ENCODE peak calls at places on chromosomes 1 and 21, in ten cellular contexts. A is iPS DF 19.7, Y is NCI-H69, B is iPS-NIHi11, L is aorta, N is NCI-H748 treated with DMSO at 0.1 percent for 48 hours, T is fibroblast of pulmonary artery, R is osteocyte, C is NCI-H345, Q is testis. Z is an unnamed sample.

GRCh38 chr1:227918083-227918700 is 29.5 kb downstream of the WNT9A start:
- DNase-seq in B (no peak), T (no peak), Y (no peak), A (no peak), L (no peak), N (no peak), C (no peak), R (no peak), Q (no peak), Z (no peak)

GRCh38 chr1:56302878-56303277 is 276.5 kb downstream of the PLPP3 start:
- DNase-seq in T (no peak), Y (no peak), N (no peak), R (no peak), C (no peak), Q (no peak), B (no peak), L (no peak), A (no peak), Z (no peak)

GRCh38 chr1:66752000-66752592 is at the start of gene DYNLT5:
- DNase-seq in B (peak), Y (no peak), Q (peak), A (peak), L (peak), N (no peak), R (peak), C (no peak), T (peak), Z (peak)

GRCh38 chr1:160169553-160170399 is 18.4 kb downstream of the ATP1A4 start:
- DNase-seq in L (no peak), R (no peak), C (peak), Y (peak), A (peak), T (no peak), Q (no peak), N (peak), B (peak), Z (peak)

GRCh38 chr1:3730556-3731247 is 21.5 kb upstream of the CCDC27 start:
- DNase-seq in T (no peak), C (no peak), Y (no peak), B (no peak), N (no peak), R (no peak), L (no peak), Q (no peak), A (no peak), Z (no peak)

GRCh38 chr1:53792751-53793150 is 45.3 kb downstream of the NDC1 start:
- DNase-seq in L (no peak), R (no peak), N (no peak), A (no peak), C (no peak), Q (no peak), T (no peak), B (no peak), Y (no peak), Z (no peak)

GRCh38 chr1:243287652-243288051 is 31.8 kb downstream of the SDCCAG8 start:
- DNase-seq in T (peak), A (no peak), R (no peak), N (no peak), B (no peak), Y (no peak), Q (no peak), C (no peak), L (no peak), Z (no peak)

GRCh38 chr1:241219449-241219848 is 137.6 kb downstream of the RGS7 start:
- DNase-seq in R (no peak), L (no peak), C (no peak), T (no peak), Y (no peak), Q (no peak), A (no peak), N (no peak), B (no peak), Z (no peak)

GRCh38 chr21:44466996-44467858 is 11.9 kb downstream of the LRRC3 start:
- DNase-seq in B (no peak), Q (no peak), Y (no peak), C (no peak), R (no peak), L (no peak), A (no peak), N (no peak), T (no peak), Z (no peak)

GRCh38 chr1:117613969-117614865 is 8.4 kb downstream of the TENT5C start:
- DNase-seq in N (no peak), C (no peak), R (no peak), A (no peak), L (no peak), Q (no peak), B (no peak), Y (no peak), T (no peak), Z (peak)

GRCh38 chr1:68916227-68916853 is 419.5 kb upstream of the DEPDC1 start:
- DNase-seq in L (no peak), N (no peak), T (peak), Y (peak), Q (peak), R (no peak), C (peak), B (peak), A (no peak), Z (no peak)

GRCh38 chr1:83931658-83932253 is 67.2 kb downstream of the TTLL7 start:
- DNase-seq in A (no peak), Q (peak), T (peak), Y (peak), N (peak), L (no peak), C (peak), B (peak), R (no peak), Z (no peak)

GRCh38 chr1:25784575-25785051 is 15.4 kb upstream of the SELENON start:
- DNase-seq in Q (no peak), A (no peak), N (no peak), L (no peak), Y (peak), C (no peak), T (no peak), B (no peak), R (no peak), Z (no peak)

GRCh38 chr1:182677393-182678098 is 6.8 kb downstream of the RGS8 start:
- DNase-seq in Q (no peak), B (no peak), R (no peak), Y (peak), C (no peak), A (no peak), L (no peak), N (no peak), T (no peak), Z (no peak)

GRCh38 chr1:183385746-183386145 is 32.4 kb downstream of the NMNAT2 start:
- DNase-seq in A (no peak), Q (no peak), Y (peak), T (no peak), L (no peak), C (no peak), B (no peak), R (no peak), N (no peak), Z (no peak)

GRCh38 chr1:31771891-31772668 is 7.9 kb upstream of the ADGRB2 start:
- DNase-seq in T (no peak), B (no peak), N (no peak), Y (no peak), R (no peak), Q (no peak), A (no peak), L (no peak), C (no peak), Z (no peak)

GRCh38 chr21:46397211-46397905 is 61.3 kb upstream of the DIP2A start:
- DNase-seq in T (no peak), C (no peak), R (no peak), L (peak), Y (no peak), B (no peak), Q (no peak), A (no peak), N (no peak), Z (no peak)

GRCh38 chr1:29624320-29624719 is 388.0 kb downstream of the PTPRU start:
- DNase-seq in A (no peak), B (no peak), L (no peak), N (no peak), R (peak), Q (no peak), C (no peak), Y (no peak), T (no peak), Z (no peak)

GRCh38 chr1:45026446-45026845 is 14.4 kb downstream of the UROD start:
- DNase-seq in B (no peak), C (no peak), Q (no peak), L (no peak), N (no peak), Y (no peak), T (no peak), A (no peak), R (no peak), Z (no peak)

GRCh38 chr1:223224465-223224864 is 81.4 kb upstream of the TLR5 start:
- DNase-seq in B (peak), T (no peak), Y (no peak), L (no peak), A (no peak), Q (no peak), C (no peak), R (peak), N (no peak), Z (peak)

Z was measured in endodermal cell.